ENCODE peak calls at places on chromosomes 6 and 20, in nine cellular contexts. M is Panc1, V is ovary, B is aorta, Y is lung, I is pancreas, X is hepatocyte, W is neuronal stem cell, S is suprapubic skin. C is an unnamed sample.

GRCh38 chr20:61510778-61511330 is 258.8 kb downstream of the CDH4 start:
- DNase-seq in B (no peak), S (no peak), Y (no peak), V (no peak), W (no peak), I (no peak), M (no peak), X (no peak), C (no peak)

GRCh38 chr20:36155629-36155971 is 1.1 kb downstream of the EPB41L1 start:
- DNase-seq in S (no peak), I (no peak), W (no peak), V (no peak), M (no peak), X (no peak), B (no peak), Y (no peak), C (no peak)

GRCh38 chr6:90468859-90469258 is 118.0 kb downstream of the MAP3K7 start:
- DNase-seq in W (no peak), V (no peak), I (no peak), B (no peak), Y (no peak), X (no peak), M (no peak), S (no peak), C (no peak)

GRCh38 chr6:3813150-3813780 is 35.9 kb upstream of the FAM50B start:
- DNase-seq in X (no peak), V (peak; percentile 56), I (no peak), S (peak; percentile 82), Y (peak; percentile 40), M (no peak), B (peak; percentile 77), W (no peak), C (peak; percentile 57)

GRCh38 chr6:132749111-132749510 is 8.6 kb downstream of the VNN2 start:
- DNase-seq in S (no peak), I (no peak), B (no peak), X (no peak), V (no peak), Y (no peak), M (no peak), W (no peak), C (no peak)

GRCh38 chr6:30722280-30723112 is 2.3 kb downstream of the TUBB start:
- DNase-seq in V (peak; percentile 86), S (peak; percentile 92), X (peak; percentile 84), M (no peak), B (peak; percentile 87), I (peak; percentile 81), W (peak; percentile 81), Y (peak; percentile 85), C (peak; percentile 48)

GRCh38 chr6:23137596-23137995 is 568.2 kb downstream of the HDGFL1 start:
- DNase-seq in X (peak; percentile 23), V (no peak), Y (no peak), I (no peak), S (no peak), W (no peak), B (no peak), M (no peak), C (no peak)

GRCh38 chr6:30766461-30767157 is 22.3 kb upstream of the IER3 start:
- DNase-seq in M (no peak), B (no peak), W (no peak), V (no peak), I (no peak), S (no peak), X (no peak), Y (no peak), C (no peak)

GRCh38 chr6:135920689-135921088 is 69.2 kb downstream of the PDE7B start:
- DNase-seq in M (no peak), S (no peak), X (no peak), W (no peak), I (no peak), V (no peak), B (no peak), Y (no peak), C (peak; percentile 31)

GRCh38 chr6:156953478-156954146 is 176.4 kb downstream of the ARID1B start:
- DNase-seq in W (peak; percentile 49), I (no peak), B (no peak), S (no peak), Y (no peak), V (peak; percentile 47), M (no peak), X (peak; percentile 92), C (peak; percentile 76)

GRCh38 chr20:17808357-17808756 is 108.6 kb downstream of the BANF2 start:
- DNase-seq in M (no peak), I (no peak), X (peak; percentile 45), Y (peak; percentile 46), B (peak; percentile 67), V (peak; percentile 80), W (no peak), S (peak; percentile 76), C (no peak)

GRCh38 chr6:26330835-26331808 is 33.9 kb upstream of the BTN3A2 start:
- DNase-seq in B (no peak), S (no peak), I (no peak), W (no peak), Y (no peak), X (peak; percentile 46), V (no peak), M (no peak), C (peak; percentile 39)

GRCh38 chr6:4931530-4932505 is 72.0 kb downstream of the RPP40 start:
- DNase-seq in W (no peak), S (no peak), X (peak; percentile 49), V (no peak), Y (no peak), I (no peak), M (no peak), B (no peak), C (peak; percentile 13)

GRCh38 chr6:170112583-170112860 is 178.4 kb downstream of the DLL1 start:
- DNase-seq in V (no peak), M (no peak), I (no peak), Y (no peak), S (no peak), X (no peak), B (peak; percentile 17), W (no peak), C (no peak)

DNA sequence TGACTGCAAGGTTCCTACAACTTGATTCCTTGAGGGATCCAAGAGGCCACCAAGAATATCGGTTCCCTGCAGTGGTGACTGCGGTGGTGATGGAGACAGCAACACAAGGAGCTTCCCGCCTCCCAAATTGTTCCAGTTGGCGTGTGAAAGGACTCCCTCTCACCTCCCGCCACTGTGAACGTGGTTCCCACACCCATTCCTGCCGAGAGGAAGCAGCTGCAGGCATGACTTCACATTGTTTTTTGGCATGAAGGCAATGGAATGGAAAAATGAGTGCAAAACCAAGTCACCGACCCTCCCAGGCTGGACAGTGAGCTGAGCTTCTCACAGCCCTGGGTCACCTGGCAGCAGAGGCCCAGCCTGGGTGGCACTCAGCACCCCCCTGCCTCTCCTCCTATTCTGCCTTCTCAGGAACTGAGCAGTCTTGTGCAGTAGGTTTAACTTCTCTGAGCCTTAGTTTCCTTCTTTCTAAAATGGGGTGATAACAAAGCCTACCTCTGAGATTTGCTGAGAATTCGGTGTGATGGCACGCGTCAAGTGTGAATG is 75.0 kb downstream of the CNKSR3 start:
- DNase-seq in W (no peak), B (no peak), I (no peak), S (no peak), V (no peak), M (no peak), Y (no peak), X (no peak), C (no peak)
- H3K27me3 ChIP-seq in W (no peaks in the 10 kb centered on the region), B (no peaks in the 10 kb centered on the region), I (no peaks in the 10 kb centered on the region), S (no peaks in the 10 kb centered on the region), V (no peaks in the 10 kb centered on the region), M (no peaks in the 10 kb centered on the region), Y (no peaks in the 10 kb centered on the region), X (no peaks in the 10 kb centered on the region), C (no peaks in the 10 kb centered on the region)

DNA sequence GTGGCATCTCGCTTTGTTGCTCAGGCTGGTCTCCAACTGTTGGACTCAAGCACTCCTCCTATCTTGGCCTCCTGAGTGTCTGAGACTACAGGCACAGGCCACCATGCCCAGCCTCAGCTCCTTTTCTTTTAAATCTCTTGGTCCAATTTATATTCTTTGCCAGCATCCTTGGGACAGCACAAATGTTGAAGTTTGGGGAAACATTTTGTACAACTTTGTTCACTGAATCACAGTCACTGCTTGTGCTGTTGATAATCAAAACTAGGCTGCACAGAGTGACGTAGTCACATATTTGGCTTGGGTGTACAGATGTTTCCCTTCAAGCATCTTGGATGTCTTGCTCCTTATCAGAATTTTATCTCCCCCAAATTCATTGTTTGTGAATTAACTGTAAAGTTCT is 17.8 kb downstream of the CARMIL1 start:
- DNase-seq in I (no peak), S (no peak), B (no peak), V (peak; percentile 55), M (no peak), Y (no peak), X (no peak), W (no peak), C (no peak)
- H3K4me3 ChIP-seq in I (no peak overlapping the region), S (no peak overlapping the region), B (no peak overlapping the region), V (no peak overlapping the region), M (no peak overlapping the region), Y (no peak overlapping the region), X (no peak overlapping the region), W (no peak overlapping the region), C (no peak overlapping the region)

DNA sequence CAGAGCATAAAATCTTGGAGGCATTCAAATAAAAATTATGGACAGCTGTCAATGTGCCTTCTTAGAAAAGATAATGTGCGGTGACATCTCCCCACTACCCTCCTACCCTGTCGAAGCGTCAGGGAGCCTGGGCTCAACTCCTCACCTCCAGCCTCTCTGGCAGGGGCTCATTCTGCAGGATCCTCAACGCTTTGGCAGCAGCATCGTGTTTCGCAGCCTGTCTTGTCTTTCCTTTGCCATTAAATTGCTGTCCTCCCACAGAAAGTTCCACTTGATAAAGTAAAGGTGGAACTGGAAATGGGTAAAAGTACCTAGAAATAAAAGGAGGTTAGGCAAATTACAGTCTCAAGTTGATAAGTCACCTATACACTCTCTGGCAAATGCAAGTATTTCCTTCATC is 36.7 kb downstream of the STAU1 start:
- DNase-seq in B (no peak), W (no peak), S (no peak), M (no peak), V (no peak), X (no peak), Y (no peak), I (no peak), C (no peak)
- H3K36me3 ChIP-seq in B (peaks cover 3% of the 10 kb centered on the region), W (peaks cover 10% of the 10 kb centered on the region), S (peaks cover 51% of the 10 kb centered on the region), M (peaks cover 3% of the 10 kb centered on the region), V (no peaks in the 10 kb centered on the region), X (no peaks in the 10 kb centered on the region), Y (peaks cover 12% of the 10 kb centered on the region), I (peaks cover 5% of the 10 kb centered on the region), C (peaks cover 76% of the 10 kb centered on the region)

GRCh38 chr6:28772480-28773381 is 151.1 kb downstream of the TRIM27 start:
- DNase-seq in I (no peak), Y (no peak), B (no peak), M (no peak), V (no peak), S (no peak), W (no peak), X (no peak), C (no peak)
- H3K27me3 ChIP-seq in I (peaks cover 9% of the 10 kb centered on the region), Y (peaks cover 16% of the 10 kb centered on the region), B (peaks cover 4% of the 10 kb centered on the region), M (peaks cover 3% of the 10 kb centered on the region), V (no peaks in the 10 kb centered on the region), S (peaks cover 100% of the 10 kb centered on the region), W (peaks cover 99% of the 10 kb centered on the region), X (peaks cover 100% of the 10 kb centered on the region), C (peaks cover 10% of the 10 kb centered on the region)

DNA sequence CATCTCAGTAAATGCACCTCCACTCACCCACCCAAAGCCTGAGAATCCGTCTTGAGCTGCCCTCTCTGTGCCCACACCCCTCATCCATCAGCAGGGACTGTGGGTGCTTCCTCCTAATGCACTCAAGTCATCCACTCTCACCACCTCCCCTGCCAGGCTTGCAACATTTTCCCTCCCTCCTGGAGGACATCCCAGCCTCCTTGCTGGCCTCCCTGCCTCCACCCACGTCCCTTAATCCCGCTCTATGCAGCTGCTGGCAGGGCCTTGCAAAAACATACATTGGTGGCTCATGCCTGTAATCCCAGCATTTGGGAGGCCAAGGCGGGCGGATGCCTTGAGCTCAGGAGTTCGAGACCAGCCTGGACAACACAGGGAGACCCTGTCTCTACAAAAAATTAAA is 15.6 kb upstream of the SRC start:
- DNase-seq in B (no peak), V (no peak), W (no peak), M (no peak), X (no peak), I (no peak), Y (no peak), S (no peak), C (no peak)
- H3K4me3 ChIP-seq in B (no peak overlapping the region), V (no peak overlapping the region), W (no peak overlapping the region), M (no peak overlapping the region), X (no peak overlapping the region), I (no peak overlapping the region), Y (no peak overlapping the region), S (no peak overlapping the region), C (no peak overlapping the region)

C was measured in MG63.